ENCODE peak calls at places on chromosomes 4 and X, in eight cellular contexts. D is endothelial cell of umbilical vein, X is SK-N-SH, E is HCT116, Y is K562, A is HepG2, W is H1, Q is GM12878. U is an unnamed sample.

GRCh38 chr4:84924439-84924838 is 42.1 kb downstream of the WDFY3 start:
- DNase-seq in D (no peak), X (no peak), E (no peak), Y (no peak), A (no peak), W (no peak), Q (no peak), U (no peak)

GRCh38 chr4:31325300-31325699 is 605.1 kb downstream of the PCDH7 start:
- DNase-seq in D (no peak), X (no peak), E (no peak), Y (no peak), A (no peak), W (no peak), Q (no peak), U (no peak)

GRCh38 chrX:10233173-10233572 is 76.4 kb downstream of the CLCN4 start:
- DNase-seq in D (no peak), X (no peak), E (no peak), Y (no peak), A (no peak), W (no peak), Q (no peak), U (no peak)

GRCh38 chr4:48681856-48682255 is 98.2 kb downstream of the FRYL start:
- DNase-seq in D (peak; percentile 73), X (no peak), E (no peak), Y (no peak), A (peak; percentile 5), W (no peak), Q (peak; percentile 35), U (peak; percentile 41)

GRCh38 chr4:69060651-69061308 is 35.5 kb upstream of the UGT2B7 start:
- DNase-seq in D (peak; percentile 38), X (no peak), E (no peak), Y (no peak), A (no peak), W (no peak), Q (no peak), U (peak; percentile 45)

GRCh38 chrX:25018682-25019081 is 2.9 kb upstream of the ARX start:
- DNase-seq in D (no peak), X (no peak), E (no peak), Y (no peak), A (no peak), W (no peak), Q (no peak), U (no peak)

GRCh38 chr4:154491341-154491679 is 289 bp downstream of the DCHS2 start:
- DNase-seq in D (no peak), X (peak; percentile 35), E (no peak), Y (no peak), A (no peak), W (no peak), Q (no peak), U (peak; percentile 67)

GRCh38 chr4:15961778-15962510 is 1.0 kb downstream of the FGFBP2 start:
- DNase-seq in D (no peak), X (no peak), E (no peak), Y (no peak), A (no peak), W (no peak), Q (no peak), U (no peak)

GRCh38 chrX:105981772-105982485 is 56.6 kb downstream of the SERPINA7 start:
- DNase-seq in D (no peak), X (no peak), E (no peak), Y (no peak), A (no peak), W (no peak), Q (no peak), U (no peak)

GRCh38 chrX:45762699-45763647 is 562.3 kb upstream of the DIPK2B start:
- DNase-seq in D (peak; percentile 44), X (no peak), E (no peak), Y (no peak), A (no peak), W (no peak), Q (peak; percentile 45), U (no peak)

GRCh38 chrX:43644124-43644701 is 11.9 kb upstream of the MAOA start:
- DNase-seq in D (no peak), X (no peak), E (no peak), Y (no peak), A (no peak), W (no peak), Q (no peak), U (no peak)

GRCh38 chrX:107117993-107118321 is 665 bp downstream of the RBM41 start:
- DNase-seq in D (peak; percentile 10), X (peak; percentile 39), E (no peak), Y (peak; percentile 6), A (no peak), W (no peak), Q (no peak), U (no peak)

DNA sequence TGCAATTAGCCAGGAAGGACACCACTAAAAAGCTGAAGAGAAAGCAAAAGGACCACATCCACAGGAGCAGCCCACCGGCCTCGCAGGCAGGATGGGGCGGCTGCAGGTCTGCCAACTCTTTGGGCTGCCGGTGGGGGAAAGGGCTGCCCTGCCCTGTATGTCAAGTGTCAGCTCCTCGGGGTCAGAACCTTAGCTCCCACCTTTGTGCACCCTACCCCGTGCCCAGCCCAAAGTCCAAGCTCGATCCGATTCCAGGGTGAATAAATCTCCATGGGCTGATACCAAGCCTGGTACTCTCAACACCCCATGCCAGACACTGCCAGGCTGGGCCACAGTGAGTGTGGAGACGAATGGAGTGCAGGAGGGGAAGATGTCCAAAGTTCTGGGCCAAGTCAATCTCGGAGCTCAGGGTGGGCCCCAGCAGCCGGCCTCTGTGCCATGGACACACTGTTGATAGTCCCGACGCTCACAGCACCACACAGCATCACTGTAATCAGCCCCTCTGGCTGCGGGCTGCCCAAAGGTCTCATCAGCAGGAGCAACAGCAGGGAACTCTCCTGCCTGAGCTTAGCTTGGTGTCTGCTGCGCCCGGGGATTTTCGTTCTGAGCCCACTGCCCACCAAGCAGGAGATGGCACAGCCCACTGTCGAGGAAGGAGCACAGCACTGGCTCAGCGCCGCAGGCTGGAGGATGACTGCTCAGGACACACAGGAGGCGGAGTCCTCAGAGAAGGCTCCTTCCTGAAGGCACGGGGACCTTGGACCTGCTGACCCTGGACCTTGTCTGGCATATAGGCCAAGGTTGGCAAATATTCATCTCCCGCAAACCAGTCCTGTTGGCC is 84.4 kb downstream of the JAKMIP1 start:
- DNase-seq in D (no peak), X (no peak), E (no peak), Y (no peak), A (no peak), W (no peak), Q (no peak), U (no peak)
- TF ChIP-seq POLR2AphosphoS5 in D (no peak), X (no peak), E (no peak), Y (no peak), A (no peak), W (no peak), Q (no peak), U (no peak)

GRCh38 chr4:25233737-25234389 is at the start of gene PI4K2B:
- DNase-seq in D (peak; percentile 86), X (peak; percentile 94), E (peak; percentile 76), Y (peak; percentile 96), A (peak; percentile 82), W (peak; percentile 95), Q (peak; percentile 53), U (peak; percentile 94)

GRCh38 chr4:25236971-25237370 is 3.1 kb downstream of the PI4K2B start:
- DNase-seq in D (no peak), X (no peak), E (no peak), Y (no peak), A (no peak), W (no peak), Q (no peak), U (no peak)

GRCh38 chr4:25235401-25235800 is 1.6 kb downstream of the PI4K2B start:
- DNase-seq in D (no peak), X (no peak), E (no peak), Y (no peak), A (no peak), W (no peak), Q (no peak), U (no peak)

GRCh38 chr4:25234390-25235367 is 846 bp downstream of the PI4K2B start:
- DNase-seq in D (peak; percentile 92), X (peak; percentile 71), E (peak; percentile 67), Y (peak; percentile 64), A (peak; percentile 89), W (peak; percentile 75), Q (peak; percentile 78), U (peak; percentile 54)

DNA sequence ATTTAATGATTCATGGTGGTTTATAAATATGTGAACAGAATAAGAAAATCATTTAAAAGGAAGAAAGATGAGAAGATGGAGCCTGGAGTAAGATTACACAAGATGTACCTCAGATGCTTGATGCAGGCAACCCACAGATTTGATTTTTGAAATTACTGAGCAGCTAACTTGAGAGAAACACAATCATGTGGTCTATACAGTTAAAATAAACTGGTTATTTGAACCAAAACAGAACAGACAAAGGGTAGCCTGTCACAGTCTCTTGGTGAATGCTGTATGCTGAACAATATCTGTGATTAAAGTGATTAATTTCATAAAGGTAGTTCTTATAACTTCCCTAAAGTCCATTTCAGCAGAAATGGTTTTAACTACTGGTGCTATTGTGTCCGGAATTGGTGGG is 4.2 kb downstream of the PI4K2B start:
- DNase-seq in D (no peak), X (no peak), E (no peak), Y (no peak), A (no peak), W (no peak), Q (no peak), U (no peak)
- H3K79me2 ChIP-seq in D (peaks cover 31% of the 10 kb centered on the region), X (peaks cover 55% of the 10 kb centered on the region), E (peaks cover 39% of the 10 kb centered on the region), Y (peaks cover 53% of the 10 kb centered on the region), A (peaks cover 40% of the 10 kb centered on the region), W (no peaks in the 10 kb centered on the region), Q (peaks cover 77% of the 10 kb centered on the region), U (peaks cover 51% of the 10 kb centered on the region)

DNA sequence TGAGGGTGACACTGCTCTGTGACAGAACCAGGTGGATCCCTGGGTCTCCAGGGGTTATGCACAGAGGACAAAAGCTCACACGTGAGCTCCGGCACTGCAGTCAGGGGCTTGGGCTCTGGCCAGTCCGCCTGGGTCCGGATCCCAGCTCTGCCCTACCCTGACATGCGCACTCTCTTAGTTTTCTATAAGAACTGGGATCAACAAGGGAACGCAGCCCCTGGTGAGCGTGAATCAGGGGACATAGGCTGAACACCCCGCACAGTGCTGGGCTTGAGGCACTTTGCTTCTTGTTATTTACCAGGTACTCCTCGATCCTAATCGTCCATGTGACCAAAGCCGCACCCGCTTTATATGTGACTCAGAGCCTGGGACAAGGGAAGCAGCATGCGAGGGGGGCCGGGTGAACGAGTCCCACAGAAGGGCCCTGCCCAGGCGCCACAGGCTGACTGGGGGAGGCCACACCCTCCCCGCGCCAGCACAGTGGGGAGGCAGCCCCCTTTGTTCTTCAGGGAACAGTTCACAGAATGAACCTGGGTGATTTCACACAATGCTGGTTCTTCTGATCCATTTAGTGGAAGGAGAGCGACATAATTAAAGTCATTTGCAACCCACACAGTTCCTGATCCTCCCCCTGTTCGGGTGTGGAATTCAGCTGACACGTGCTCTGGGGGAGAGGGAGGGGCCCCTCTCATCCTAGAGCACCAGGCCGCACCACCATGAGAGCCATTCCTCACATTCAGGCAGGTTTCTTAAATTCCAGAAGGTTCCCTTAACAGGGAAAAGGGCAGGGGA is 55.5 kb downstream of the WFS1 start:
- DNase-seq in D (peak; percentile 45), X (no peak), E (no peak), Y (no peak), A (no peak), W (no peak), Q (no peak), U (peak; percentile 28)
- TF ChIP-seq POLR2AphosphoS5 in D (no peak), X (no peak), E (no peak), Y (no peak), A (no peak), W (no peak), Q (no peak), U (no peak)

GRCh38 chr4:8862334-8862733 is 9.3 kb downstream of the HMX1 start:
- DNase-seq in D (no peak), X (no peak), E (no peak), Y (no peak), A (no peak), W (no peak), Q (no peak), U (no peak)
- H3K79me2 ChIP-seq in D (no peaks in the 10 kb centered on the region), X (no peaks in the 10 kb centered on the region), E (no peaks in the 10 kb centered on the region), Y (no peaks in the 10 kb centered on the region), A (no peaks in the 10 kb centered on the region), W (no peaks in the 10 kb centered on the region), Q (no peaks in the 10 kb centered on the region), U (no peaks in the 10 kb centered on the region)

GRCh38 chr4:184748251-184748652 is 14.4 kb upstream of the CENPU start:
- DNase-seq in D (no peak), X (no peak), E (no peak), Y (no peak), A (no peak), W (no peak), Q (no peak), U (peak; percentile 17)
- TF ChIP-seq POLR2AphosphoS5 in D (no peak), X (no peak), E (no peak), Y (no peak), A (no peak), W (no peak), Q (no peak), U (no peak)

U was measured in GM23338.